ENCODE peak calls at places on chromosomes 4 and X, in seven cellular contexts. D is CD8-positive, alpha-beta memory T cell; C is left kidney; G is AG04450; A is retina; W is HTR-8/SVneo; V is T-helper 2 cell. P is an unnamed sample.

GRCh38 chr4:98314791-98315565 is 53.8 kb downstream of the RAP1GDS1 start:
- DNase-seq in G (no peak), D (no peak), C (no peak), A (no peak), V (no peak), W (no peak), P (no peak)

GRCh38 chr4:24260922-24261581 is 323.3 kb downstream of the DHX15 start:
- DNase-seq in D (no peak), G (no peak), C (peak), V (no peak), W (peak), A (peak), P (no peak)

GRCh38 chrX:68895339-68896250 is 66.8 kb downstream of the EFNB1 start:
- DNase-seq in V (no peak), D (no peak), C (peak), W (peak), G (peak), A (no peak), P (no peak)

GRCh38 chr4:107130157-107130556 is 94.0 kb upstream of the DKK2 start:
- DNase-seq in G (no peak), D (no peak), C (no peak), V (no peak), W (no peak), A (no peak), P (no peak)

GRCh38 chrX:129701624-129702069 is 37.1 kb upstream of the XPNPEP2 start:
- DNase-seq in G (no peak), A (no peak), D (no peak), W (no peak), C (no peak), V (no peak), P (no peak)

GRCh38 chrX:133444952-133445831 is 29.9 kb upstream of the GPC4 start:
- DNase-seq in D (no peak), V (no peak), G (no peak), W (no peak), C (peak), A (peak), P (no peak)

GRCh38 chr4:135552131-135552530 is 1350.5 kb upstream of the PABPC4L start:
- DNase-seq in V (no peak), D (no peak), G (no peak), A (no peak), W (no peak), C (no peak), P (no peak)

GRCh38 chr4:162791321-162791720 is 375.4 kb downstream of the NAF1 start:
- DNase-seq in D (no peak), G (no peak), W (no peak), C (no peak), V (no peak), A (no peak), P (no peak)

GRCh38 chr4:107824367-107825071 is at the start of gene SGMS2:
- DNase-seq in G (peak), C (peak), A (peak), D (no peak), V (peak), W (peak), P (no peak)

GRCh38 chr4:15729910-15730533 is 27.2 kb downstream of the BST1 start:
- DNase-seq in V (peak), A (peak), D (no peak), W (peak), C (peak), G (no peak), P (no peak)

GRCh38 chrX:56802921-56803848 is 74.1 kb downstream of the NBDY start:
- DNase-seq in G (no peak), W (no peak), A (peak), C (peak), V (peak), D (peak), P (peak)

GRCh38 chr4:38904090-38904666 is 36.6 kb downstream of the FAM114A1 start:
- DNase-seq in A (no peak), W (no peak), C (no peak), D (no peak), G (no peak), V (no peak), P (no peak)

GRCh38 chr4:38152721-38153412 is 192.7 kb downstream of the PTTG2 start:
- DNase-seq in W (no peak), A (no peak), V (no peak), G (no peak), D (no peak), C (no peak), P (no peak)

GRCh38 chr4:1337376-1337831 is 9.6 kb upstream of the UVSSA start:
- DNase-seq in G (no peak), W (no peak), C (no peak), V (no peak), A (no peak), D (peak), P (no peak)

GRCh38 chr4:127782025-127782274 is 172 bp upstream of the HSPA4L start:
- DNase-seq in G (peak), W (peak), A (no peak), C (peak), D (no peak), V (no peak), P (no peak)

GRCh38 chr4:148067307-148067916 is 335.5 kb downstream of the ARHGAP10 start:
- DNase-seq in C (no peak), V (no peak), G (no peak), A (no peak), W (no peak), D (no peak), P (no peak)

GRCh38 chr4:38073596-38074234 is 113.5 kb downstream of the PTTG2 start:
- DNase-seq in G (no peak), V (no peak), C (no peak), A (no peak), D (no peak), W (no peak), P (no peak)

GRCh38 chrX:45063319-45064095 is 137.2 kb downstream of the DIPK2B start:
- DNase-seq in G (no peak), W (no peak), V (no peak), D (no peak), C (no peak), A (no peak), P (no peak)

GRCh38 chrX:71292669-71293379 is 8.7 kb upstream of the ITGB1BP2 start:
- DNase-seq in D (no peak), G (no peak), A (no peak), V (no peak), W (peak), C (no peak), P (no peak)

P was measured in T-cell.